ENCODE peak calls at places on chromosome 2, in eight cellular contexts. One of them, this sample, is unnamed.

GRCh38 chr2:178528647-178529046 is 48.4 kb downstream of the PLEKHA3 start:
- DNase-seq in RWPE2: no peak
- DNase-seq in AG09309: no peak
- DNase-seq in IMR-90: no peak
- DNase-seq in HFFc6: no peak
- DNase-seq in heart right ventricle: no peak
- DNase-seq in breast epithelium: no peak
- DNase-seq in CD8-positive, alpha-beta T cell: no peak
- DNase-seq in this sample: no peak

GRCh38 chr2:190359896-190360376 is 16.5 kb downstream of the INPP1 start:
- DNase-seq in RWPE2: no peak
- DNase-seq in AG09309: no peak
- DNase-seq in IMR-90: peak; percentile 76
- DNase-seq in HFFc6: peak; percentile 23
- DNase-seq in heart right ventricle: peak; percentile 46
- DNase-seq in breast epithelium: no peak
- DNase-seq in CD8-positive, alpha-beta T cell: peak; percentile 15
- DNase-seq in this sample: no peak

GRCh38 chr2:241885701-241886643 is 16.4 kb downstream of the RTP5 start:
- DNase-seq in RWPE2: no peak
- DNase-seq in AG09309: no peak
- DNase-seq in IMR-90: no peak
- DNase-seq in HFFc6: no peak
- DNase-seq in heart right ventricle: peak; percentile 5
- DNase-seq in breast epithelium: no peak
- DNase-seq in CD8-positive, alpha-beta T cell: no peak
- DNase-seq in this sample: no peak

GRCh38 chr2:179655627-179656026 is 205.8 kb downstream of the ZNF385B start:
- DNase-seq in RWPE2: no peak
- DNase-seq in AG09309: no peak
- DNase-seq in IMR-90: peak; percentile 84
- DNase-seq in HFFc6: peak; percentile 42
- DNase-seq in heart right ventricle: no peak
- DNase-seq in breast epithelium: no peak
- DNase-seq in CD8-positive, alpha-beta T cell: no peak
- DNase-seq in this sample: no peak

GRCh38 chr2:63893163-63893562 is 51.5 kb downstream of the UGP2 start:
- DNase-seq in RWPE2: no peak
- DNase-seq in AG09309: no peak
- DNase-seq in IMR-90: peak; percentile 15
- DNase-seq in HFFc6: no peak
- DNase-seq in heart right ventricle: no peak
- DNase-seq in breast epithelium: no peak
- DNase-seq in CD8-positive, alpha-beta T cell: no peak
- DNase-seq in this sample: no peak

GRCh38 chr2:71802556-71802955 is 345.1 kb downstream of the CYP26B1 start:
- DNase-seq in RWPE2: no peak
- DNase-seq in AG09309: no peak
- DNase-seq in IMR-90: no peak
- DNase-seq in HFFc6: no peak
- DNase-seq in heart right ventricle: no peak
- DNase-seq in breast epithelium: no peak
- DNase-seq in CD8-positive, alpha-beta T cell: no peak
- DNase-seq in this sample: peak; percentile 25

GRCh38 chr2:190882831-190883582 is 2.4 kb downstream of the GLS start:
- DNase-seq in RWPE2: no peak
- DNase-seq in AG09309: no peak
- DNase-seq in IMR-90: no peak
- DNase-seq in HFFc6: no peak
- DNase-seq in heart right ventricle: no peak
- DNase-seq in breast epithelium: no peak
- DNase-seq in CD8-positive, alpha-beta T cell: no peak
- DNase-seq in this sample: no peak

GRCh38 chr2:187316040-187316439 is 132.0 kb downstream of the CALCRL start:
- DNase-seq in RWPE2: no peak
- DNase-seq in AG09309: no peak
- DNase-seq in IMR-90: no peak
- DNase-seq in HFFc6: no peak
- DNase-seq in heart right ventricle: no peak
- DNase-seq in breast epithelium: no peak
- DNase-seq in CD8-positive, alpha-beta T cell: no peak
- DNase-seq in this sample: no peak

GRCh38 chr2:42767899-42768705 is 4.2 kb upstream of the OXER1 start:
- DNase-seq in RWPE2: no peak
- DNase-seq in AG09309: no peak
- DNase-seq in IMR-90: no peak
- DNase-seq in HFFc6: no peak
- DNase-seq in heart right ventricle: no peak
- DNase-seq in breast epithelium: no peak
- DNase-seq in CD8-positive, alpha-beta T cell: no peak
- DNase-seq in this sample: no peak

GRCh38 chr2:42771546-42772153 is 7.7 kb upstream of the OXER1 start:
- DNase-seq in RWPE2: no peak
- DNase-seq in AG09309: no peak
- DNase-seq in IMR-90: no peak
- DNase-seq in HFFc6: no peak
- DNase-seq in heart right ventricle: no peak
- DNase-seq in breast epithelium: no peak
- DNase-seq in CD8-positive, alpha-beta T cell: no peak
- DNase-seq in this sample: no peak

GRCh38 chr2:42769583-42770287 is 5.8 kb upstream of the OXER1 start:
- DNase-seq in RWPE2: no peak
- DNase-seq in AG09309: no peak
- DNase-seq in IMR-90: no peak
- DNase-seq in HFFc6: no peak
- DNase-seq in heart right ventricle: no peak
- DNase-seq in breast epithelium: no peak
- DNase-seq in CD8-positive, alpha-beta T cell: no peak
- DNase-seq in this sample: no peak

GRCh38 chr2:42768706-42769256 is 4.8 kb upstream of the OXER1 start:
- DNase-seq in RWPE2: no peak
- DNase-seq in AG09309: no peak
- DNase-seq in IMR-90: no peak
- DNase-seq in HFFc6: no peak
- DNase-seq in heart right ventricle: no peak
- DNase-seq in breast epithelium: no peak
- DNase-seq in CD8-positive, alpha-beta T cell: no peak
- DNase-seq in this sample: no peak

GRCh38 chr2:42770288-42771131 is 6.6 kb upstream of the OXER1 start:
- DNase-seq in RWPE2: no peak
- DNase-seq in AG09309: no peak
- DNase-seq in IMR-90: peak; percentile 37
- DNase-seq in HFFc6: peak; percentile 10
- DNase-seq in heart right ventricle: no peak
- DNase-seq in breast epithelium: no peak
- DNase-seq in CD8-positive, alpha-beta T cell: no peak
- DNase-seq in this sample: no peak
- TF ChIP-seq CTCF in RWPE2: peak; percentile 8
- TF ChIP-seq CTCF in AG09309: peak; percentile 56
- TF ChIP-seq CTCF in IMR-90: peak; percentile 37
- TF ChIP-seq CTCF in HFFc6: peak; percentile 72
- TF ChIP-seq CTCF in heart right ventricle: peak; percentile 38
- TF ChIP-seq CTCF in breast epithelium: no peak
- TF ChIP-seq CTCF in CD8-positive, alpha-beta T cell: no peak
- TF ChIP-seq CTCF in this sample: no peak

GRCh38 chr2:102251849-102252203 is 59.5 kb upstream of the IL1RL1 start:
- DNase-seq in RWPE2: no peak
- DNase-seq in AG09309: no peak
- DNase-seq in IMR-90: no peak
- DNase-seq in HFFc6: no peak
- DNase-seq in heart right ventricle: no peak
- DNase-seq in breast epithelium: no peak
- DNase-seq in CD8-positive, alpha-beta T cell: no peak
- DNase-seq in this sample: no peak

GRCh38 chr2:102250278-102250821 is 61.0 kb upstream of the IL1RL1 start:
- DNase-seq in RWPE2: no peak
- DNase-seq in AG09309: no peak
- DNase-seq in IMR-90: no peak
- DNase-seq in HFFc6: no peak
- DNase-seq in heart right ventricle: no peak
- DNase-seq in breast epithelium: no peak
- DNase-seq in CD8-positive, alpha-beta T cell: no peak
- DNase-seq in this sample: no peak

GRCh38 chr2:102253753-102254150 is 57.6 kb upstream of the IL1RL1 start:
- DNase-seq in RWPE2: no peak
- DNase-seq in AG09309: no peak
- DNase-seq in IMR-90: peak; percentile 38
- DNase-seq in HFFc6: no peak
- DNase-seq in heart right ventricle: no peak
- DNase-seq in breast epithelium: no peak
- DNase-seq in CD8-positive, alpha-beta T cell: no peak
- DNase-seq in this sample: no peak

GRCh38 chr2:102253140-102253752 is 58.1 kb upstream of the IL1RL1 start:
- DNase-seq in RWPE2: no peak
- DNase-seq in AG09309: no peak
- DNase-seq in IMR-90: no peak
- DNase-seq in HFFc6: no peak
- DNase-seq in heart right ventricle: no peak
- DNase-seq in breast epithelium: no peak
- DNase-seq in CD8-positive, alpha-beta T cell: no peak
- DNase-seq in this sample: no peak

DNA sequence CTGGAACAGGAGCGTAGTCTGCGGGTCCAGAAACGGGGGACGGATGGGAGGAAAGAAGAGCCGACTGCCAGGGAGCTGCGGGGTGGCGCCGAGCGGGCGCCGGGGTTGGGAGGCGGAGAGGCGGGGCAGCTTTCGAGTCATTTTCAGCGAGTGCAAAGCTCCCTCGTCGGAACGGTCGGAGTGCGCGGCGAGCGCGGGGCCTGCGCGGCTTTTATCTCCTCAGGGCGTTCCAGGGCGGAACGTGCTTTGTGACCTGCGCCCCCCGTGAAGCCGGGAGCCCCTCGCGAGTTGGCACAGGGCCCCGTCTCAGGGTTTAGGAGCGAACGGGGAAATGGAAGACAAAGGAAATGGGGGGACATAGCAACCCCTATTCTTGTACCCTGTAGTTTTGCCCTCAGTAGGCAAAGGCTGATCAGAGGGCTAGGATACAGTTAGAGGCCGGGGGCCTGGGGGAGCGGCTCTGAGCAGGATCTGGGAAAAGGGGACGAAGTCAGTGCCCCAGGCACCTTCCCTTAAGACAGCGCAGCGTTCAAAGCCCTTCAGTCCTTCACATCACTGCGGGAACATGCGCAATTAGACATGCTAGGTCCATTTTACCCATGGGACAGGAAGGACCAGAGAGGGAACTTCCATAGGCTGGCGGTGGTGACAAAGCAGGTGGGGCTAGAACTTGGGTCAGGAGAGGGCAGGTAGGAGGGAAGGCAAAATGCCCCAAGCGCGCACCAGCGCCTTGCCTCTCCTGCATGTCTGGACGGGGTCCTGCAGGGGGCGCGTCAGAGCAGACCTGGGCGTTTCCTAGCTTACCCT is 60.1 kb upstream of the IL1RL1 start:
- DNase-seq in RWPE2: no peak
- DNase-seq in AG09309: no peak
- DNase-seq in IMR-90: no peak
- DNase-seq in HFFc6: no peak
- DNase-seq in heart right ventricle: peak; percentile 72
- DNase-seq in breast epithelium: no peak
- DNase-seq in CD8-positive, alpha-beta T cell: peak; percentile 46
- DNase-seq in this sample: no peak
- TF ChIP-seq CTCF in RWPE2: peak; percentile 22
- TF ChIP-seq CTCF in AG09309: peak; percentile 44
- TF ChIP-seq CTCF in IMR-90: no peak
- TF ChIP-seq CTCF in HFFc6: peak; percentile 56
- TF ChIP-seq CTCF in heart right ventricle: peak; percentile 68
- TF ChIP-seq CTCF in breast epithelium: peak; percentile 62
- TF ChIP-seq CTCF in CD8-positive, alpha-beta T cell: peak; percentile 87
- TF ChIP-seq CTCF in this sample: peak; percentile 67

GRCh38 chr2:69013837-69014796 is 1.1 kb downstream of the ANTXR1 start:
- DNase-seq in RWPE2: no peak
- DNase-seq in AG09309: no peak
- DNase-seq in IMR-90: peak; percentile 54
- DNase-seq in HFFc6: peak; percentile 30
- DNase-seq in heart right ventricle: no peak
- DNase-seq in breast epithelium: no peak
- DNase-seq in CD8-positive, alpha-beta T cell: no peak
- DNase-seq in this sample: no peak
- TF ChIP-seq CTCF in RWPE2: no peak
- TF ChIP-seq CTCF in AG09309: peak; percentile 26
- TF ChIP-seq CTCF in IMR-90: no peak
- TF ChIP-seq CTCF in HFFc6: peak; percentile 20
- TF ChIP-seq CTCF in heart right ventricle: no peak
- TF ChIP-seq CTCF in breast epithelium: no peak
- TF ChIP-seq CTCF in CD8-positive, alpha-beta T cell: no peak
- TF ChIP-seq CTCF in this sample: no peak

GRCh38 chr2:99152181-99152580 is 2.6 kb downstream of the TSGA10 start:
- DNase-seq in RWPE2: no peak
- DNase-seq in AG09309: no peak
- DNase-seq in IMR-90: no peak
- DNase-seq in HFFc6: no peak
- DNase-seq in heart right ventricle: no peak
- DNase-seq in breast epithelium: no peak
- DNase-seq in CD8-positive, alpha-beta T cell: no peak
- DNase-seq in this sample: no peak

GRCh38 chr2:99153921-99154604 is 679 bp downstream of the TSGA10 start:
- DNase-seq in RWPE2: no peak
- DNase-seq in AG09309: no peak
- DNase-seq in IMR-90: peak; percentile 10
- DNase-seq in HFFc6: no peak
- DNase-seq in heart right ventricle: no peak
- DNase-seq in breast epithelium: no peak
- DNase-seq in CD8-positive, alpha-beta T cell: no peak
- DNase-seq in this sample: no peak

GRCh38 chr2:99158599-99158998 is 3.8 kb downstream of the LIPT1 start:
- DNase-seq in RWPE2: no peak
- DNase-seq in AG09309: no peak
- DNase-seq in IMR-90: no peak
- DNase-seq in HFFc6: no peak
- DNase-seq in heart right ventricle: no peak
- DNase-seq in breast epithelium: no peak
- DNase-seq in CD8-positive, alpha-beta T cell: no peak
- DNase-seq in this sample: no peak

GRCh38 chr2:99156901-99157300 is 2.1 kb downstream of the LIPT1 start:
- DNase-seq in RWPE2: no peak
- DNase-seq in AG09309: no peak
- DNase-seq in IMR-90: no peak
- DNase-seq in HFFc6: no peak
- DNase-seq in heart right ventricle: no peak
- DNase-seq in breast epithelium: no peak
- DNase-seq in CD8-positive, alpha-beta T cell: no peak
- DNase-seq in this sample: no peak

DNA sequence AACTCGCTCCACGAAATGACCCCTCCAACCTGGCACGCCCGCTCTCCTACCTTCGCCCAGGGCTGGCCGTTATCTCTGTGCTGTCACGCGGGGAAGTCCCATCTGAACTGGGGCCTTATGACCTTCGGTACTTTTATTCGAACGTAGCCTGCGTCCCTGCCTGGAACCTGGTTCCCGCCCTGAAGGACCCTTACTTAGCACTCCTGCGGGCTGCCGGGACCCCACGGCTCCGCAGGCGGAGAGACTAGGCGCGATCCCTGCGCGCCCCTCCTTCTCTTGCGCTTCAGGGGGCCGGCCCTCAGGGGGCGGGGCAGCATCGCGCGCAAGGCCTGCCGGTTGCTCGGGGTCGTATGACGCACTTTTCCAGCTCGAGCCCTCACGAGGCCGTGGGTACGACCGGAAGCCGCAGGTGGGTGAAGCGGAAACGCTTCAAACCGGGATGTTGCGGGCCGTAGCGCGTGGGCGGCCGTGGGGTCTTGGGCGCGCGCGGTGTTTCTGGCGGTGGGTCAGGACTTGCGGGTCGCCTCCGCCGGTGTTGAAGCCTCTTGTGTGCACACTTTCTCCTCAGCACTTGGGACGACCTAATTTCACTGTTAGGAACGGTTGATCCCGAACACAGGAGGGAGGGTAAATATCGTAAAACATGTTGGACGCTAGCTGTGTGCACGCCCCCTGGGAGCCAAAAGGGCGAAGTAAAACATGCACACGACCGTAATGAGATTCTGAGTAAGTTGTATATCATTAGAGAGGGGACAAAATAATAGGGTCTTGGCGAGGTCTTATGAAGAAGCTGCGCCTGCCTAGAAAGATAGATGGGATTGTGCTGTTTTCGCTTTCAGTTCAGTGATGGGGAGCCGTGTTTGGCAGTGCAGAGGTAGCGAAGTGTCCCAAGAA is at the start of the genes LIPT1 and TSGA10:
- DNase-seq in RWPE2: peak; percentile 91
- DNase-seq in AG09309: peak; percentile 50
- DNase-seq in IMR-90: peak; percentile 92
- DNase-seq in HFFc6: peak; percentile 79
- DNase-seq in heart right ventricle: peak; percentile 90
- DNase-seq in breast epithelium: peak; percentile 89
- DNase-seq in CD8-positive, alpha-beta T cell: peak; percentile 88
- DNase-seq in this sample: peak; percentile 88
- TF ChIP-seq CTCF in RWPE2: no peak
- TF ChIP-seq CTCF in AG09309: peak; percentile 18
- TF ChIP-seq CTCF in IMR-90: peak; percentile 7
- TF ChIP-seq CTCF in HFFc6: peak; percentile 46
- TF ChIP-seq CTCF in heart right ventricle: no peak
- TF ChIP-seq CTCF in breast epithelium: no peak
- TF ChIP-seq CTCF in CD8-positive, alpha-beta T cell: no peak
- TF ChIP-seq CTCF in this sample: no peak